ENCODE peak calls at places on chromosome 4, in eight cellular contexts. N is KBM-7; D is stimulated activated CD4-positive, alpha-beta T cell treated with anti-CD3 and anti-CD28 coated beads, Interleukin-4, amount 100 ng/mL, for 1 hour; J is activated CD4-positive, alpha-beta T cell treated with anti-CD3 and anti-CD28 coated beads, Interleukin-2, amount 10 ng/mL, durations not matched to agents 7 days and 5 days; B is fibroblast of lung; S is GM12865; X is sigmoid colon; C is effector memory CD4-positive, alpha-beta T cell. E is an unnamed sample.

GRCh38 chr4:72525938-72526337 is 43.1 kb downstream of the ADAMTS3 start:
- DNase-seq in N (no peak), D (no peak), J (no peak), B (peak), S (no peak), X (no peak), C (no peak), E (peak)

GRCh38 chr4:544386-545105 is 31.5 kb downstream of the TMEM271 start:
- DNase-seq in N (no peak), D (no peak), J (no peak), B (no peak), S (no peak), X (no peak), C (no peak), E (no peak)

GRCh38 chr4:93719552-93719951 is 109.0 kb upstream of the ATOH1 start:
- DNase-seq in N (no peak), D (no peak), J (no peak), B (no peak), S (no peak), X (no peak), C (no peak), E (no peak)

GRCh38 chr4:141977433-141977832 is 341.1 kb downstream of the IL15 start:
- DNase-seq in N (no peak), D (no peak), J (no peak), B (peak), S (peak), X (no peak), C (no peak), E (no peak)

GRCh38 chr4:141311805-141312204 is 91.1 kb downstream of the ZNF330 start:
- DNase-seq in N (no peak), D (no peak), J (no peak), B (no peak), S (no peak), X (no peak), C (no peak), E (no peak)

GRCh38 chr4:4618846-4619245 is 77.0 kb upstream of the STX18 start:
- DNase-seq in N (no peak), D (no peak), J (no peak), B (peak), S (no peak), X (no peak), C (no peak), E (no peak)

GRCh38 chr4:73668806-73669205 is 48.6 kb upstream of the RASSF6 start:
- DNase-seq in N (no peak), D (no peak), J (no peak), B (peak), S (no peak), X (no peak), C (no peak), E (no peak)

GRCh38 chr4:154024097-154024496 is 235.2 kb upstream of the SFRP2 start:
- DNase-seq in N (no peak), D (no peak), J (peak), B (no peak), S (peak), X (no peak), C (no peak), E (no peak)

GRCh38 chr4:184695178-184695896 is 38.6 kb downstream of the CENPU start:
- DNase-seq in N (no peak), D (no peak), J (no peak), B (no peak), S (no peak), X (no peak), C (no peak), E (no peak)

GRCh38 chr4:89351201-89351600 is 43.6 kb upstream of the GPRIN3 start:
- DNase-seq in N (no peak), D (no peak), J (no peak), B (no peak), S (no peak), X (no peak), C (no peak), E (no peak)

E was measured in left ventricle myocardium inferior.